ENCODE peak calls at places on chromosomes 3 and 15, in eight cellular contexts. G is kidney, Q is astrocyte of the spinal cord, I is type B pancreatic cell, L is endothelial cell, N is A549, U is stomach, C is mesothelial cell of epicardium. F is an unnamed sample.
A peak's percentile ranks its signal among the peaks of the same experiment; 100 is the strongest.

GRCh38 chr15:80203361-80203885 is 48.6 kb downstream of the CTXND1 start:
- DNase-seq in I (no peak), N (no peak), U (no peak), L (no peak), C (no peak), Q (no peak), G (no peak), F (no peak)

GRCh38 chr15:51758645-51759044 is 7.2 kb downstream of the TMOD2 start:
- DNase-seq in I (no peak), G (no peak), U (peak; percentile 29), Q (peak; percentile 34), N (no peak), L (no peak), C (peak; percentile 51), F (no peak)

GRCh38 chr3:135213213-135213612 is 418.2 kb downstream of the EPHB1 start:
- DNase-seq in N (no peak), I (no peak), Q (no peak), L (no peak), G (no peak), C (no peak), U (no peak), F (no peak)

GRCh38 chr3:127373701-127374625 is 86.1 kb upstream of the PRR20G start:
- DNase-seq in U (peak; percentile 37), C (no peak), L (peak; percentile 53), I (no peak), N (peak; percentile 3), G (peak; percentile 55), Q (no peak), F (no peak)

GRCh38 chr15:90743407-90743806 is 26.3 kb downstream of the BLM start:
- DNase-seq in Q (no peak), C (no peak), U (no peak), N (no peak), G (no peak), L (no peak), I (no peak), F (no peak)

GRCh38 chr3:119676020-119676419 is 1.2 kb downstream of the COX17 start:
- DNase-seq in I (no peak), Q (no peak), U (no peak), G (no peak), C (no peak), L (no peak), N (no peak), F (no peak)

GRCh38 chr3:108509873-108510272 is 523 bp downstream of the MYH15 start:
- DNase-seq in N (no peak), G (no peak), I (no peak), C (no peak), Q (no peak), L (no peak), U (no peak), F (no peak)

GRCh38 chr15:74780983-74781672 is 752 bp upstream of the CSK start:
- DNase-seq in C (no peak), Q (no peak), U (no peak), L (no peak), I (no peak), G (no peak), N (no peak), F (no peak)

GRCh38 chr15:83555383-83555782 is 98.5 kb upstream of the ADAMTSL3 start:
- DNase-seq in L (no peak), C (no peak), Q (no peak), N (no peak), G (no peak), I (no peak), U (no peak), F (no peak)

GRCh38 chr3:126287536-126288181 is 69.5 kb downstream of the KLF15 start:
- DNase-seq in Q (peak; percentile 50), G (peak; percentile 92), N (no peak), U (peak; percentile 75), I (no peak), C (peak; percentile 74), L (peak; percentile 43), F (peak; percentile 91)

GRCh38 chr3:107216711-107217110 is 160.5 kb upstream of the CCDC54 start:
- DNase-seq in L (no peak), G (no peak), I (no peak), N (no peak), U (no peak), Q (peak; percentile 99), C (no peak), F (no peak)

GRCh38 chr3:13237776-13238490 is 164.7 kb upstream of the IQSEC1 start:
- DNase-seq in I (no peak), Q (no peak), G (no peak), C (no peak), N (no peak), L (no peak), U (no peak), F (no peak)

GRCh38 chr3:146050700-146051099 is 110.3 kb downstream of the PLOD2 start:
- DNase-seq in C (no peak), G (no peak), I (no peak), Q (no peak), L (no peak), N (no peak), U (no peak), F (no peak)

GRCh38 chr3:159319156-159319555 is 517.3 kb downstream of the MFSD1 start:
- DNase-seq in C (no peak), Q (no peak), N (no peak), L (no peak), I (no peak), U (no peak), G (no peak), F (no peak)

GRCh38 chr3:94990952-94991705 is 928.3 kb downstream of the NSUN3 start:
- DNase-seq in G (no peak), N (no peak), L (no peak), I (no peak), U (no peak), Q (no peak), C (no peak), F (no peak)
- TF ChIP-seq CTCF in G (no peak), N (no peak), L (no peak), I (peak; percentile 16), U (no peak), Q (no peak), C (no peak), F (no peak)

GRCh38 chr3:140205598-140205997 is 270.6 kb downstream of the CLSTN2 start:
- DNase-seq in L (no peak), G (no peak), U (no peak), C (no peak), I (no peak), Q (no peak), N (no peak), F (no peak)

GRCh38 chr3:140204271-140204984 is 269.4 kb downstream of the CLSTN2 start:
- DNase-seq in L (no peak), C (no peak), Q (no peak), G (no peak), N (no peak), I (no peak), U (no peak), F (no peak)

GRCh38 chr3:140203510-140203909 is 268.5 kb downstream of the CLSTN2 start:
- DNase-seq in C (no peak), N (no peak), L (no peak), G (no peak), Q (no peak), U (no peak), I (no peak), F (no peak)

GRCh38 chr3:140207541-140207940 is 272.6 kb downstream of the CLSTN2 start:
- DNase-seq in U (no peak), G (no peak), I (no peak), L (no peak), Q (no peak), C (no peak), N (no peak), F (no peak)

DNA sequence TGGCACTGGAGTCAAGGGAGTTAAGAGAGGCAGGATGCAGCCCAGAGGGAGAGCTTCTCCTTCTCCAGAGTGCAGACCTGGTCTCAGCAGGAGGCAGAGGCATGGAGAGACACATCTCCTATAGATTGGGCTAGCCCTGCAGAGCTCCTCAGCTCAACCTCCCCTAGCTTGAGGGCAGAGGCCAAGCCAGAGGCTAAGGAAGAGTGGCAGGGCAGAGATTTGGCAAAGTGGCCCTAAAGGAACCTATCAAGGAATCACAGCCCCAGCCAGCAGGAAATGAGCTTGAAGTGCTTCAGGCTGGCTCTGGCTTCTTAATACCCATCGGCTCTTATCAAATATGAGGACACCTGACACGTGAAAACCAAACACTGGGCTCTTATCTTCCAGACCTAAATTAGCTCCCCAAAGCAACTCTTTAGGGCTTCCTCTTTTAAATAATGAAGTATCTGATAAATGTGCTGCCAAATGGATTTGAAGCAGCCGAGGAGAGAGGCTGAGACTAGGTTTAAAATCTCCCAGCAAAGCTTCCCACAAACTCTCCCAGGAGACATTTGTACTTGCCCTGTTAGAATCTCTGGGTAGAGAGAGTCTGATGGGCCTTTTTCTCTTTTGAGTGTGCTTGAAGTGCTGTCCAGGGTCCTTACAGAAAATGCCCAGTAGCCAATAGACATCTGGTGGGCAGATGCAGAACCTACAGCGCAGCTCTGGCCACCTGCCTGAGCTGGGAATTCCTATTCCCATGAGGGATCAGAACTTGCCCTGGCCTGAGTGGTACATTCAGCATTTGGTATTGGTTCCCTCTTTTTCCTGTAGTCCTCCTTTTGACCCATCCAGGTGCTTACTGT is 271.4 kb downstream of the CLSTN2 start:
- DNase-seq in U (no peak), N (no peak), I (no peak), Q (peak; percentile 49), C (peak; percentile 44), G (no peak), L (peak; percentile 61), F (no peak)
- TF ChIP-seq CTCF in U (no peak), N (no peak), I (peak; percentile 49), Q (peak; percentile 39), C (no peak), G (no peak), L (peak; percentile 20), F (no peak)

DNA sequence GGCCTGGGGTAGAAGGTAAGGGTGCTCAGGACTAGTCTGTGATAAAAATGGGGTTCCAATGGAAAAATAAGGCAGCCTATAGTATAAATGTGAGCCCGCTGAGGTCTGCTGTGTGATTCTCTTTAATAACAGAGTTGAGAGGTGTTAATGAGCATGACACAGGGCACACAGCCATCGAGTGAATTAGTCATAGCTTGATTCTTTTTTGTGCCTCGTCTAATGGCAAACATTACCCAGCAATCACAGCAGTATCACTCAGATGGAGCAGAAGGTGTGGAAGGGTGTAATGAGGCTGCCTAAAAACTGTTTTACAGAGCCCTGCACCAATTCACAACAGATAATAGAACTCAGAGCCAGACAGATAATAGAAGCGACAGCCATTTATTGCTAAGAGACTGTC is 178.6 kb upstream of the TPRG1 start:
- DNase-seq in L (no peak), U (no peak), I (no peak), Q (no peak), N (no peak), C (no peak), G (no peak), F (no peak)
- TF ChIP-seq CTCF in L (no peak), U (no peak), I (no peak), Q (no peak), N (no peak), C (no peak), G (no peak), F (no peak)

DNA sequence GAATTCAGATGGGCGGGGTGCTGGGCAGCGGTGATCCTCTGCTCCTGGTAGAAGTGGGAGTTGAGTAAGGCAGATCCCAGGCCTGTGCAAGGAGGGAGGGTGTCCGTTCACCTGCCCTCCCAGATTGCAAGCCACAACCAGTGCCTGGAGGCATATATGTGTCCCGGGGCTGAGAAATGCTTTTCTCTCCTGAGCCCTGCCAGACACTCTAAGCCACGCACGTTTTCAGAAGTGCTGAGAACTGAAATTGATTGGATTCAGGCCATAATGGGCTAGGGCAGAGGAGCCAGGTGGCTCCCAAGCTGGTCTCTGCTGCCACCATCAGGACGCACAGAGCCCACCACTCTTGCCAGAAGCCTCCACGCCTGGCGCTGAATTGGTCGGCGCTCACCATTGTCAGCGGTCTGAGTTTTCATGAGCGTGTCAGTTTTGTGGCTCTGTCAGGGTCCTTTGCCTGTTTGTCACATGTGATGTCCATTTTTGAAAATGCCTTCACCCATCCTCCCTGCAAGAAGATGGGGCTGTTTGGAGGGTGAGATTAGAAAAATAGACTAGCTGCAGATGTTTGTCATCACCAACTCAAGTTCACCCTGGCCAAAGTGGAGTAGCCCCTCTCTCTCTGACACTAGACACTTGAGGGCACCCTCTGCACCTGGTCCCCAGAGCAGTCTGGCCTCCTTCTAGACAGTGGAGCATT is 15.4 kb upstream of the BFSP2 start:
- DNase-seq in Q (peak; percentile 71), G (no peak), N (peak; percentile 11), L (peak; percentile 74), I (peak; percentile 78), C (peak; percentile 78), U (peak; percentile 70), F (no peak)
- TF ChIP-seq CTCF in Q (peak; percentile 96), G (peak; percentile 65), N (peak; percentile 42), L (peak; percentile 67), I (peak; percentile 93), C (peak; percentile 64), U (peak; percentile 78), F (no peak)